ENCODE peak calls at places on chromosomes 3 and 15, in seven cellular contexts. N is lower leg skin; A is mucosa of descending colon; K is HFFc6; G is adrenal gland; U is NCI-H2081; T is stimulated activated effector memory CD8-positive, alpha-beta T cell treated with anti-CD3 and anti-CD28 coated beads, Interleukin-12 subunit alpha, Interleukin-12 subunit beta, amount 100 ng/mL, for 72 hours. P is an unnamed sample.

GRCh38 chr3:44055951-44056350 is 185.7 kb upstream of the TOPAZ1 start:
- DNase-seq in N (no peak), A (no peak), K (peak), G (no peak), U (no peak), T (no peak), P (no peak)

GRCh38 chr3:24359645-24360462 is 134.8 kb downstream of the THRB start:
- DNase-seq in N (no peak), A (no peak), K (no peak), G (no peak), U (no peak), T (no peak), P (no peak)

GRCh38 chr3:127033171-127033570 is 50.3 kb downstream of the PLXNA1 start:
- DNase-seq in N (no peak), A (no peak), K (no peak), G (no peak), U (no peak), T (no peak), P (no peak)

GRCh38 chr3:50327943-50328691 is at the start of gene TUSC2:
- DNase-seq in N (peak), A (peak), K (peak), G (peak), U (peak), T (peak), P (peak)

GRCh38 chr3:175983369-175983768 is 1124.2 kb downstream of the NAALADL2 start:
- DNase-seq in N (no peak), A (no peak), K (peak), G (no peak), U (no peak), T (no peak), P (no peak)

GRCh38 chr3:76651784-76652183 is 388.1 kb upstream of the ROBO2 start:
- DNase-seq in N (no peak), A (no peak), K (no peak), G (no peak), U (no peak), T (no peak), P (no peak)

GRCh38 chr3:187920871-187921270 is 175.6 kb upstream of the BCL6 start:
- DNase-seq in N (no peak), A (no peak), K (no peak), G (no peak), U (no peak), T (no peak), P (no peak)

GRCh38 chr3:154244644-154245043 is 79.6 kb downstream of the DHX36 start:
- DNase-seq in N (no peak), A (no peak), K (no peak), G (no peak), U (no peak), T (no peak), P (no peak)

GRCh38 chr3:180804871-180805430 is 107.5 kb upstream of the FXR1 start:
- DNase-seq in N (no peak), A (no peak), K (peak), G (no peak), U (peak), T (no peak), P (no peak)

GRCh38 chr3:126390751-126391150 is 4.0 kb upstream of the CFAP100 start:
- DNase-seq in N (peak), A (no peak), K (no peak), G (no peak), U (no peak), T (no peak), P (no peak)

GRCh38 chr15:87082576-87082975 is 1002.9 kb downstream of the AGBL1 start:
- DNase-seq in N (no peak), A (no peak), K (no peak), G (no peak), U (no peak), T (no peak), P (no peak)

P was measured in GM12892.